ENCODE peak calls at places on chromosomes 12 and 14, in five cellular contexts. D, L, Q, A and W are unnamed samples.
A peak's percentile ranks its signal among the peaks of the same experiment; 100 is the strongest.

GRCh38 chr14:100622234-100622633 is 35.0 kb upstream of the BEGAIN start:
- DNase-seq in D (no peak), L (no peak), Q (no peak), A (no peak), W (no peak)

GRCh38 chr12:27190761-27191160 is 53.3 kb upstream of the STK38L start:
- DNase-seq in D (no peak), L (peak; percentile 30), Q (peak; percentile 39), A (no peak), W (no peak)

GRCh38 chr14:97056086-97056485 is 258.9 kb downstream of the VRK1 start:
- DNase-seq in D (no peak), L (no peak), Q (no peak), A (no peak), W (no peak)

GRCh38 chr12:31476437-31476836 is 114.5 kb downstream of the DENND5B start:
- DNase-seq in D (no peak), L (no peak), Q (no peak), A (no peak), W (no peak)

GRCh38 chr12:63298386-63298930 is 147.5 kb upstream of the AVPR1A start:
- DNase-seq in D (no peak), L (no peak), Q (no peak), A (no peak), W (no peak)

GRCh38 chr12:124632510-124632909 is 65.1 kb upstream of the NCOR2 start:
- DNase-seq in D (no peak), L (no peak), Q (no peak), A (no peak), W (no peak)

GRCh38 chr12:49661191-49661590 is 37.8 kb downstream of the PRPF40B start:
- DNase-seq in D (no peak), L (no peak), Q (no peak), A (no peak), W (no peak)

GRCh38 chr12:132275110-132275531 is 54.3 kb downstream of the GALNT9 start:
- DNase-seq in D (no peak), L (peak; percentile 77), Q (peak; percentile 88), A (no peak), W (no peak)

GRCh38 chr12:91111366-91112321 is at the start of gene LUM:
- DNase-seq in D (no peak), L (no peak), Q (peak; percentile 21), A (no peak), W (no peak)

GRCh38 chr12:105077435-105077834 is 6.8 kb downstream of the ALDH1L2 start:
- DNase-seq in D (no peak), L (no peak), Q (no peak), A (no peak), W (no peak)

GRCh38 chr14:33812596-33812995 is 138.3 kb downstream of the EGLN3 start:
- DNase-seq in D (no peak), L (no peak), Q (no peak), A (no peak), W (no peak)

GRCh38 chr14:49999216-49999761 is 106.4 kb downstream of the ARF6 start:
- DNase-seq in D (peak; percentile 68), L (peak; percentile 74), Q (peak; percentile 83), A (peak; percentile 49), W (peak; percentile 65)

GRCh38 chr12:90250766-90251165 is 542.1 kb upstream of the ATP2B1 start:
- DNase-seq in D (no peak), L (no peak), Q (no peak), A (no peak), W (no peak)

GRCh38 chr14:30842431-30842830 is 31.9 kb upstream of the COCH start:
- DNase-seq in D (no peak), L (no peak), Q (no peak), A (no peak), W (no peak)

GRCh38 chr12:62446741-62447452 is 19.7 kb upstream of the MON2 start:
- DNase-seq in D (no peak), L (no peak), Q (no peak), A (no peak), W (no peak)

GRCh38 chr12:45671254-45671653 is 58.3 kb upstream of the ARID2 start:
- DNase-seq in D (no peak), L (no peak), Q (peak; percentile 34), A (no peak), W (no peak)

GRCh38 chr14:24042733-24043132 is 9.1 kb upstream of the CARMIL3 start:
- DNase-seq in D (no peak), L (no peak), Q (no peak), A (no peak), W (no peak)

GRCh38 chr12:113485330-113485729 is 13.7 kb upstream of the LHX5 start:
- DNase-seq in D (no peak), L (no peak), Q (no peak), A (no peak), W (no peak)

GRCh38 chr12:46560078-46560477 is 187.5 kb upstream of the SLC38A2 start:
- DNase-seq in D (no peak), L (no peak), Q (no peak), A (no peak), W (no peak)

GRCh38 chr12:68823711-68824110 is 15.7 kb downstream of the MDM2 start:
- DNase-seq in D (no peak), L (no peak), Q (no peak), A (no peak), W (no peak)

GRCh38 chr14:104149617-104150141 is 11.3 kb downstream of the KIF26A start:
- DNase-seq in D (no peak), L (no peak), Q (no peak), A (no peak), W (no peak)

GRCh38 chr12:39606712-39607423 is 12.7 kb downstream of the ABCD2 start:
- DNase-seq in D (no peak), L (no peak), Q (no peak), A (no peak), W (no peak)

GRCh38 chr14:98170580-98170979 is 1101.4 kb downstream of the BCL11B start:
- DNase-seq in D (no peak), L (no peak), Q (no peak), A (no peak), W (no peak)

GRCh38 chr14:33315721-33316120 is 377.0 kb downstream of the NPAS3 start:
- DNase-seq in D (no peak), L (no peak), Q (no peak), A (no peak), W (no peak)

GRCh38 chr12:53585726-53586125 is 40.5 kb downstream of the ATF7 start:
- DNase-seq in D (no peak), L (no peak), Q (no peak), A (no peak), W (no peak)

GRCh38 chr14:92759679-92760523 is 11.5 kb upstream of the LGMN start:
- DNase-seq in D (no peak), L (no peak), Q (no peak), A (no peak), W (no peak)

GRCh38 chr12:42426733-42427132 is 100.8 kb downstream of the PPHLN1 start:
- DNase-seq in D (no peak), L (no peak), Q (no peak), A (no peak), W (no peak)

GRCh38 chr12:643478-644292 is 19.6 kb downstream of the NINJ2 start:
- DNase-seq in D (no peak), L (peak; percentile 51), Q (no peak), A (peak; percentile 24), W (no peak)

GRCh38 chr14:97021001-97021400 is 223.8 kb downstream of the VRK1 start:
- DNase-seq in D (no peak), L (no peak), Q (no peak), A (no peak), W (no peak)